ENCODE peak calls at places on chromosomes 1 and 21, in four cellular contexts. V, Z, O and J are unnamed samples. For H3K4me1 and H3K27me3, the result is how much of the 10 kb centered on the place peaks cover.

GRCh38 chr21:39525129-39525528 is 73.4 kb downstream of the SH3BGR start:
- DNase-seq in Z (no peak), O (peak), V (no peak), J (peak)

GRCh38 chr21:21897275-21897883 is 899.2 kb downstream of the NCAM2 start:
- DNase-seq in Z (no peak), V (no peak), O (no peak), J (no peak)

GRCh38 chr21:45243603-45244002 is 44.1 kb downstream of the POFUT2 start:
- DNase-seq in Z (no peak), V (no peak), O (no peak), J (no peak)

GRCh38 chr1:58971629-58972140 is 187.8 kb upstream of the JUN start:
- DNase-seq in Z (peak), O (no peak), V (peak), J (no peak)

GRCh38 chr1:91712981-91713841 is 172.7 kb downstream of the TGFBR3 start:
- DNase-seq in Z (no peak), O (no peak), V (no peak), J (no peak)

GRCh38 chr1:117001254-117001927 is at the start of gene CD101:
- DNase-seq in O (no peak), Z (no peak), V (no peak), J (no peak)

GRCh38 chr1:33147997-33148314 is 33.9 kb downstream of the TRIM62 start:
- DNase-seq in Z (peak), V (no peak), O (no peak), J (no peak)

GRCh38 chr1:212760126-212760823 is 31.3 kb downstream of the NSL1 start:
- DNase-seq in V (no peak), O (no peak), Z (peak), J (no peak)

GRCh38 chr1:32181563-32181962 is 2.1 kb downstream of the TXLNA start:
- DNase-seq in V (no peak), O (no peak), Z (no peak), J (no peak)

GRCh38 chr1:20728371-20729154 is 3.9 kb downstream of the SH2D5 start:
- DNase-seq in O (peak), V (no peak), Z (no peak), J (no peak)

GRCh38 chr1:39902121-39902807 is 547 bp upstream of the MYCL start:
- DNase-seq in V (peak), Z (peak), O (peak), J (peak)

GRCh38 chr1:204443260-204443619 is 31.6 kb upstream of the PPP1R15B start:
- DNase-seq in O (peak), V (peak), Z (no peak), J (peak)

GRCh38 chr1:85563139-85563538 is 17.4 kb upstream of the CCN1 start:
- DNase-seq in V (no peak), Z (no peak), O (no peak), J (no peak)

GRCh38 chr1:85559890-85560289 is 20.7 kb upstream of the CCN1 start:
- DNase-seq in O (no peak), V (no peak), Z (no peak), J (no peak)

GRCh38 chr1:85555867-85556577 is 24.5 kb upstream of the CCN1 start:
- DNase-seq in Z (no peak), V (no peak), O (no peak), J (no peak)

GRCh38 chr1:85554630-85555327 is 25.8 kb upstream of the CCN1 start:
- DNase-seq in O (no peak), V (no peak), Z (no peak), J (no peak)

GRCh38 chr1:85560305-85560704 is 20.3 kb upstream of the CCN1 start:
- DNase-seq in V (no peak), O (no peak), Z (no peak), J (no peak)
- H3K4me1 ChIP-seq in V (under half), O (under half), Z (under half), J (under half)

GRCh38 chr1:236144033-236144432 is 1.7 kb downstream of the GPR137B start:
- DNase-seq in O (no peak), Z (no peak), V (no peak), J (no peak)
- H3K27me3 ChIP-seq in O (under half), Z (half or more), V (under half), J (under half)

GRCh38 chr21:34132905-34133304 is 59.5 kb downstream of the MRPS6 start:
- DNase-seq in Z (no peak), O (no peak), V (no peak), J (no peak)
- H3K4me1 ChIP-seq in Z (under half), O (under half), V (under half), J (half or more)

GRCh38 chr1:3061981-3062615 is 6.9 kb upstream of the PRDM16 start:
- DNase-seq in Z (no peak), O (peak), V (no peak), J (no peak)
- H3K27me3 ChIP-seq in Z (under half), O (half or more), V (under half), J (under half)

DNA sequence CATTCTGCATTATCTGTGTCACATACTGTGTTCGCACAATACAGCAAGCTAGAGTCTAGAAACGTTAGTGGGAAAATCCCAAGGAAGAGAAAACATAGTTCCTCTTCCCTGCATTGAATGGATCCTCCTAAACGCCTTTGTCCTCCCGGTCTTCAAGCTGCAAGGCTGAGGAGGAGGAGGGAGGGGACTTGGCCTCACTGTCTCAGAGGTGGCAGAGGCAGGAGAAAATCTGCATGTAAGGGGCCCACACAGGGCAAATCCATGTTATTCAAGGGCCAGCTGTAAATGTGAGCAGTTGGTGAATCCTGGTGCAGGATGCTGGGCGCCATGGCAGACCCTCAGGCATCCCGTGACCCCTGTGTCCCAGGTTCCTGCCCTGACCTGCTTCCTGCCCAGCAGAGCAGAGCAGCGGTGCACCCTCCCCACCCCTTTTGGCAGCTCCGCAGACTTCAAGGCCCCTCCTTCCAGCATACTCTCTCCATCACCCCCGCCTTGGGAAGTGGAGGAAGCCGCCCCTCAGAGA is 34.2 kb downstream of the WNT9A start:
- DNase-seq in V (no peak), Z (peak), O (no peak), J (no peak)
- H3K4me1 ChIP-seq in V (under half), Z (under half), O (under half), J (under half)

DNA sequence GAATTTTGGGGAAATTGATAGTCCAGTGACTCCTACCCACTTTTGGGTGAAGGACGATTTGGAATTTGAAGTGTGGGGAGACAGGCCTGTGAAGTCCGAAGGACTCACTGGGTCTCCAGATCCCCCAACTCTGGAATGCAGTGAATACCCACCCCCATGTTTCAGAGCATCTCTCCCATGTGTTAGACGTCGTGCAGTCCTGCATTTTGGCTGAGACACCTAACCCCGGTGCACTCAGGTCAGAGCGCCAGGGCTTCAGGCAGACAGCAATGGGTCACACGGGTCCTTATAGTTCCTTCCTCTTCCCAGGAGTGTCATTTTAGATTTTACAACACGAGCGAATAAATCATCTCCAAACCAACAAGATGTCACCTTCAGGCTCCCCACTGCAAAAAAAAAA is 5.1 kb downstream of the PRRX1 start:
- DNase-seq in V (no peak), O (no peak), Z (no peak), J (no peak)
- H3K27me3 ChIP-seq in V (under half), O (half or more), Z (half or more), J (under half)

DNA sequence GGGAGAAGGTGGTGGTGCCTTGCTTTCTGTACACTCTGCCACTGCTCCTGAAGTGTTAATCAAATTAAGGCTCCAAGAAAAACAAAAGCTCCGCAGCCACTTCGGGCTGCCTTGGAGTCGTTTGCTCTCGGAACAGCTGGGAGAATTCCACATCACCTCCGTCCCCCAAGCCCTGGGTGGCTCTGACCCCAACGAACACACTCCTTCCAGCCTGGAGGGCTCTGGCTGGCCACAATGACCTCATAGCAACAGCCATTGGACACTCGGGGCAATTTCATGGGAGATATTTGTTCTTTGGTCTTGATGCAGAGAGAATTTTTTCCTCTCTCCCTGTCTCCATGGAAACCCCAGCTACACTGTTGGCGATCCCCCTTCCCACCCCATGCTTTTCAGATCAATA is 1.4 kb downstream of the WNT4 start:
- DNase-seq in Z (no peak), O (no peak), V (no peak), J (no peak)
- H3K4me1 ChIP-seq in Z (under half), O (under half), V (under half), J (under half)